ENCODE peak calls at places on chromosome 20, in ten cellular contexts. One of them, this sample, is unnamed. For H3K27me3, the result is how much of the 10 kb centered on the place peaks cover.

GRCh38 chr20:19427480-19427879 is 215.0 kb downstream of the SLC24A3 start:
- ATAC-seq in CD8-positive, alpha-beta T cell: no peak
- ATAC-seq in K562: no peak
- ATAC-seq in pancreas: no peak
- ATAC-seq in GM12878: no peak
- ATAC-seq in psoas muscle: peak
- ATAC-seq in gastrocnemius medialis: peak
- ATAC-seq in RWPE2: no peak
- ATAC-seq in PC-3: no peak
- ATAC-seq in naive thymus-derived CD4-positive, alpha-beta T cell: no peak
- ATAC-seq in this sample: peak

GRCh38 chr20:53162251-53162835 is 190.2 kb downstream of the TSHZ2 start:
- ATAC-seq in naive thymus-derived CD4-positive, alpha-beta T cell: no peak
- ATAC-seq in K562: peak
- ATAC-seq in CD8-positive, alpha-beta T cell: no peak
- ATAC-seq in psoas muscle: peak
- ATAC-seq in RWPE2: peak
- ATAC-seq in PC-3: peak
- ATAC-seq in pancreas: peak
- ATAC-seq in GM12878: no peak
- ATAC-seq in gastrocnemius medialis: no peak
- ATAC-seq in this sample: peak

GRCh38 chr20:8039048-8039447 is 19.5 kb upstream of the TMX4 start:
- ATAC-seq in GM12878: peak
- ATAC-seq in pancreas: no peak
- ATAC-seq in gastrocnemius medialis: no peak
- ATAC-seq in psoas muscle: no peak
- ATAC-seq in K562: peak
- ATAC-seq in naive thymus-derived CD4-positive, alpha-beta T cell: no peak
- ATAC-seq in CD8-positive, alpha-beta T cell: no peak
- ATAC-seq in PC-3: no peak
- ATAC-seq in RWPE2: no peak
- ATAC-seq in this sample: no peak

GRCh38 chr20:38084425-38084951 is 50.9 kb downstream of the RPRD1B start:
- ATAC-seq in pancreas: no peak
- ATAC-seq in gastrocnemius medialis: no peak
- ATAC-seq in naive thymus-derived CD4-positive, alpha-beta T cell: no peak
- ATAC-seq in psoas muscle: no peak
- ATAC-seq in CD8-positive, alpha-beta T cell: no peak
- ATAC-seq in RWPE2: peak
- ATAC-seq in PC-3: no peak
- ATAC-seq in K562: peak
- ATAC-seq in GM12878: no peak
- ATAC-seq in this sample: peak

GRCh38 chr20:34711813-34712430 is 7.8 kb downstream of the TP53INP2 start:
- ATAC-seq in PC-3: no peak
- ATAC-seq in GM12878: no peak
- ATAC-seq in CD8-positive, alpha-beta T cell: no peak
- ATAC-seq in psoas muscle: no peak
- ATAC-seq in gastrocnemius medialis: no peak
- ATAC-seq in RWPE2: no peak
- ATAC-seq in pancreas: no peak
- ATAC-seq in K562: no peak
- ATAC-seq in naive thymus-derived CD4-positive, alpha-beta T cell: no peak
- ATAC-seq in this sample: no peak

GRCh38 chr20:26308961-26309360 is 612.3 kb upstream of the ZNF337 start:
- ATAC-seq in GM12878: no peak
- ATAC-seq in PC-3: no peak
- ATAC-seq in RWPE2: no peak
- ATAC-seq in K562: no peak
- ATAC-seq in pancreas: no peak
- ATAC-seq in psoas muscle: no peak
- ATAC-seq in CD8-positive, alpha-beta T cell: no peak
- ATAC-seq in gastrocnemius medialis: no peak
- ATAC-seq in naive thymus-derived CD4-positive, alpha-beta T cell: peak
- ATAC-seq in this sample: no peak

GRCh38 chr20:54773643-54774000 is 298.2 kb downstream of the DOK5 start:
- ATAC-seq in gastrocnemius medialis: no peak
- ATAC-seq in CD8-positive, alpha-beta T cell: no peak
- ATAC-seq in PC-3: no peak
- ATAC-seq in naive thymus-derived CD4-positive, alpha-beta T cell: no peak
- ATAC-seq in psoas muscle: no peak
- ATAC-seq in GM12878: no peak
- ATAC-seq in RWPE2: no peak
- ATAC-seq in pancreas: no peak
- ATAC-seq in K562: no peak
- ATAC-seq in this sample: no peak

GRCh38 chr20:8523684-8524083 is 391.6 kb downstream of the PLCB1 start:
- ATAC-seq in PC-3: peak
- ATAC-seq in naive thymus-derived CD4-positive, alpha-beta T cell: no peak
- ATAC-seq in pancreas: no peak
- ATAC-seq in K562: no peak
- ATAC-seq in psoas muscle: no peak
- ATAC-seq in GM12878: peak
- ATAC-seq in RWPE2: no peak
- ATAC-seq in gastrocnemius medialis: no peak
- ATAC-seq in CD8-positive, alpha-beta T cell: no peak
- ATAC-seq in this sample: no peak

GRCh38 chr20:38167851-38168760 is 3.0 kb upstream of the TGM2 start:
- ATAC-seq in pancreas: peak
- ATAC-seq in naive thymus-derived CD4-positive, alpha-beta T cell: peak
- ATAC-seq in K562: no peak
- ATAC-seq in psoas muscle: peak
- ATAC-seq in PC-3: peak
- ATAC-seq in CD8-positive, alpha-beta T cell: no peak
- ATAC-seq in RWPE2: peak
- ATAC-seq in gastrocnemius medialis: no peak
- ATAC-seq in GM12878: no peak
- ATAC-seq in this sample: peak

DNA sequence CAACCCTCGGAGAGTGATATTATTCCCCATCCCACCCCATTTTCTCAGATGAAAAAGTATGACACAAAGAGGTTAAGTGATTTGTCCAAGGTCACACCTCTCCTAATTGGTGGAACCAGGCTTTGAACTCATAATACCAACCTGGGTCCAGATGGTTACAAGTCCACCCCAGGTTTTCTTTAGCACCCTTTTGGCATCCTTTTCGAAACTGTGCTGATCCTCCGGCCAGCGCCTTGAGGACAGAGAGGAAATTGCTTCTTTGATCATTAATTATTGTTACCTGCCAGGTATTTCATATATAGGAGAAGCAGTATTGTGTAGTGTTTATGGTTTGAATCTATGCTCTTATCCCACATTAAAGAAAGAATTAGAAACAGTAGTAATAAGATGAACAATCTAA is 29.3 kb upstream of the PDYN start:
- ATAC-seq in K562: no peak
- ATAC-seq in RWPE2: no peak
- ATAC-seq in pancreas: no peak
- ATAC-seq in psoas muscle: no peak
- ATAC-seq in naive thymus-derived CD4-positive, alpha-beta T cell: no peak
- ATAC-seq in PC-3: no peak
- ATAC-seq in CD8-positive, alpha-beta T cell: no peak
- ATAC-seq in GM12878: no peak
- ATAC-seq in gastrocnemius medialis: no peak
- ATAC-seq in this sample: no peak
- H3K27me3 ChIP-seq in K562: under half
- H3K27me3 ChIP-seq in RWPE2: under half
- H3K27me3 ChIP-seq in pancreas: under half
- H3K27me3 ChIP-seq in psoas muscle: under half
- H3K27me3 ChIP-seq in naive thymus-derived CD4-positive, alpha-beta T cell: under half
- H3K27me3 ChIP-seq in PC-3: half or more
- H3K27me3 ChIP-seq in CD8-positive, alpha-beta T cell: under half
- H3K27me3 ChIP-seq in GM12878: under half
- H3K27me3 ChIP-seq in gastrocnemius medialis: under half
- H3K27me3 ChIP-seq in this sample: under half

GRCh38 chr20:40073535-40074111 is 615.4 kb downstream of the MAFB start:
- ATAC-seq in psoas muscle: no peak
- ATAC-seq in GM12878: no peak
- ATAC-seq in PC-3: no peak
- ATAC-seq in pancreas: no peak
- ATAC-seq in RWPE2: peak
- ATAC-seq in K562: no peak
- ATAC-seq in CD8-positive, alpha-beta T cell: no peak
- ATAC-seq in gastrocnemius medialis: no peak
- ATAC-seq in naive thymus-derived CD4-positive, alpha-beta T cell: no peak
- ATAC-seq in this sample: no peak
- H3K4me3 ChIP-seq in psoas muscle: no peak
- H3K4me3 ChIP-seq in GM12878: no peak
- H3K4me3 ChIP-seq in PC-3: no peak
- H3K4me3 ChIP-seq in pancreas: no peak
- H3K4me3 ChIP-seq in RWPE2: no peak
- H3K4me3 ChIP-seq in K562: no peak
- H3K4me3 ChIP-seq in CD8-positive, alpha-beta T cell: no peak
- H3K4me3 ChIP-seq in gastrocnemius medialis: no peak
- H3K4me3 ChIP-seq in naive thymus-derived CD4-positive, alpha-beta T cell: no peak
- H3K4me3 ChIP-seq in this sample: no peak

DNA sequence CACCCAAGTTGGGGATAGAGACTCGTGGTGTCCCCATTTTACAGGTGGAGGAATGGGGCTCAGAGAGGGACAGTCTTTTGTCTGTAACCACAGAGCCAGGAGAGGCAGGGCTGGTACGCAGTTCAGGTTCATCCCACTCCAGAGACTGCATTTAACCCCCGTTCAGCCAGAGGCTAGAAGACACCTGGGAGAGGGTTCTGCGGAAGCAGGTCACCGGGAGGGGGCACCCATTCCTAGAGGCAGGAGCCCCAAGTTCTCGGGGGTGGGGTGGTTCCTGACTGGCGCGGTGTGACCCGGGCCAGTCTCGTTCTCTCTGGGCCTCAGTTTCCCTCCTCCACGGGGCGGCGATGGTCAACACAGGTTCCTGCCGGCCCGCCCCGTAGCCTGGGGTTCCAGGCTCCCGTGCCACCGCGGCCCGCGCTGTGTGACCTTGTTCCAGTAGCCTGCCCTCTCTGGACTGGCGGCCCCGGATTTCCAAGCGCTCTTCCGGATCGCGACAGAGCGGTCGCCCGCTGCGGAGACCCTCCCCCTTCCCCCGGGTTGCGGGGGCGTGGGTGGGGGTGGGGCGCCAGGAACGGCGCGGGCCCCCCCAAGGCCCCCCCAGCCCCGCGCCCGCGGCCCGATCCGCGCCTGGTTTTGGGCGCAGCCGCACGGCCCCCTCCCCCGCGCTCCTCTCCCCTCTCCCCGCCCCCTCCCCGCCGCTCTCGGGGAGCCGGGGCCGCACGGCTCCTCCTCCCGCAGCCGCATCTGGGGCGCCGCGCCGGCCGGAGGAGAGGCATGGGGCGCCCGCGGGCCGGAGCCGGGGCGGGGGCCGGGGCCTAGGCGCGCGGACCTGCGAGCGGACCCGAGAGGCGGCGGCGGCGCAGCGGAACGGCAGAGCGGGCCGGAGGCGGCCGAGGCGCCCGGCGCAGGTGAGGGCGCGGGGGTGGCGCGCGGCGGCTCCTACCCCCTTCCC is at the start of gene DLGAP4:
- ATAC-seq in pancreas: peak
- ATAC-seq in RWPE2: peak
- ATAC-seq in psoas muscle: no peak
- ATAC-seq in CD8-positive, alpha-beta T cell: no peak
- ATAC-seq in gastrocnemius medialis: no peak
- ATAC-seq in K562: no peak
- ATAC-seq in naive thymus-derived CD4-positive, alpha-beta T cell: no peak
- ATAC-seq in GM12878: no peak
- ATAC-seq in PC-3: no peak
- ATAC-seq in this sample: no peak
- H3K27me3 ChIP-seq in pancreas: under half
- H3K27me3 ChIP-seq in RWPE2: half or more
- H3K27me3 ChIP-seq in psoas muscle: under half
- H3K27me3 ChIP-seq in CD8-positive, alpha-beta T cell: under half
- H3K27me3 ChIP-seq in gastrocnemius medialis: half or more
- H3K27me3 ChIP-seq in K562: half or more
- H3K27me3 ChIP-seq in naive thymus-derived CD4-positive, alpha-beta T cell: under half
- H3K27me3 ChIP-seq in GM12878: under half
- H3K27me3 ChIP-seq in PC-3: half or more
- H3K27me3 ChIP-seq in this sample: half or more

GRCh38 chr20:63283397-63284082 is 9.4 kb upstream of the COL20A1 start:
- ATAC-seq in RWPE2: no peak
- ATAC-seq in naive thymus-derived CD4-positive, alpha-beta T cell: no peak
- ATAC-seq in PC-3: no peak
- ATAC-seq in CD8-positive, alpha-beta T cell: peak
- ATAC-seq in K562: no peak
- ATAC-seq in gastrocnemius medialis: no peak
- ATAC-seq in GM12878: no peak
- ATAC-seq in psoas muscle: no peak
- ATAC-seq in pancreas: no peak
- ATAC-seq in this sample: no peak
- H3K4me3 ChIP-seq in RWPE2: no peak
- H3K4me3 ChIP-seq in naive thymus-derived CD4-positive, alpha-beta T cell: no peak
- H3K4me3 ChIP-seq in PC-3: no peak
- H3K4me3 ChIP-seq in CD8-positive, alpha-beta T cell: no peak
- H3K4me3 ChIP-seq in K562: no peak
- H3K4me3 ChIP-seq in gastrocnemius medialis: no peak
- H3K4me3 ChIP-seq in GM12878: no peak
- H3K4me3 ChIP-seq in psoas muscle: no peak
- H3K4me3 ChIP-seq in pancreas: no peak
- H3K4me3 ChIP-seq in this sample: no peak

DNA sequence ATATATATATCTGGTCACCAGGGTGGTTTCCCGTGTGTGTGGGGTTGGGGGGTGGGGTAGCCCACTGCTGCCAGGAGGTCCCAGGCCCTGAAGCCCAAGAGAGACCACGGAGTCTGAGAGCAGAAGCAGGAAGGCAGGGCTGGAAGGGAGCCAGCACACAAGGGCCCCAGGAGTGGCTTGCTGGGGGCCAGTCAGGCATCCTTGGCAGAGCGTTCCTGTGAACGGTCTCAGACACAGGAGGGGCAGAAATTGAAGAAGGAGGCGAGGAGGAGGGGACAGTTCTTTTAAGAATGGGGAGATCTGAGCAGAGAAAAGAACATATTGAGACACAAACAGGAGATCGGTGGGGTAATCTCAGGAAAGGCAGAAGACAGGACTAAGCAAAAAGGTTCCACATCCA is 1.9 kb upstream of the EBF4 start:
- ATAC-seq in PC-3: no peak
- ATAC-seq in K562: no peak
- ATAC-seq in gastrocnemius medialis: no peak
- ATAC-seq in GM12878: no peak
- ATAC-seq in naive thymus-derived CD4-positive, alpha-beta T cell: no peak
- ATAC-seq in RWPE2: no peak
- ATAC-seq in CD8-positive, alpha-beta T cell: no peak
- ATAC-seq in pancreas: no peak
- ATAC-seq in psoas muscle: no peak
- ATAC-seq in this sample: no peak
- H3K27me3 ChIP-seq in PC-3: under half
- H3K27me3 ChIP-seq in K562: half or more
- H3K27me3 ChIP-seq in gastrocnemius medialis: under half
- H3K27me3 ChIP-seq in GM12878: under half
- H3K27me3 ChIP-seq in naive thymus-derived CD4-positive, alpha-beta T cell: under half
- H3K27me3 ChIP-seq in RWPE2: under half
- H3K27me3 ChIP-seq in CD8-positive, alpha-beta T cell: under half
- H3K27me3 ChIP-seq in pancreas: under half
- H3K27me3 ChIP-seq in psoas muscle: under half
- H3K27me3 ChIP-seq in this sample: under half

GRCh38 chr20:17537959-17538358 is 6.8 kb upstream of the BFSP1 start:
- ATAC-seq in naive thymus-derived CD4-positive, alpha-beta T cell: no peak
- ATAC-seq in pancreas: no peak
- ATAC-seq in K562: no peak
- ATAC-seq in GM12878: no peak
- ATAC-seq in psoas muscle: no peak
- ATAC-seq in RWPE2: no peak
- ATAC-seq in PC-3: no peak
- ATAC-seq in gastrocnemius medialis: no peak
- ATAC-seq in CD8-positive, alpha-beta T cell: no peak
- ATAC-seq in this sample: no peak
- H3K4me3 ChIP-seq in naive thymus-derived CD4-positive, alpha-beta T cell: no peak
- H3K4me3 ChIP-seq in pancreas: no peak
- H3K4me3 ChIP-seq in K562: no peak
- H3K4me3 ChIP-seq in GM12878: no peak
- H3K4me3 ChIP-seq in psoas muscle: no peak
- H3K4me3 ChIP-seq in RWPE2: no peak
- H3K4me3 ChIP-seq in PC-3: no peak
- H3K4me3 ChIP-seq in gastrocnemius medialis: no peak
- H3K4me3 ChIP-seq in CD8-positive, alpha-beta T cell: no peak
- H3K4me3 ChIP-seq in this sample: no peak

GRCh38 chr20:45368221-45368980 is 5.4 kb downstream of the SYS1 start:
- ATAC-seq in pancreas: no peak
- ATAC-seq in CD8-positive, alpha-beta T cell: peak
- ATAC-seq in PC-3: no peak
- ATAC-seq in K562: no peak
- ATAC-seq in gastrocnemius medialis: no peak
- ATAC-seq in RWPE2: no peak
- ATAC-seq in naive thymus-derived CD4-positive, alpha-beta T cell: peak
- ATAC-seq in GM12878: peak
- ATAC-seq in psoas muscle: no peak
- ATAC-seq in this sample: no peak
- H3K27me3 ChIP-seq in pancreas: under half
- H3K27me3 ChIP-seq in CD8-positive, alpha-beta T cell: under half
- H3K27me3 ChIP-seq in PC-3: under half
- H3K27me3 ChIP-seq in K562: under half
- H3K27me3 ChIP-seq in gastrocnemius medialis: under half
- H3K27me3 ChIP-seq in RWPE2: under half
- H3K27me3 ChIP-seq in naive thymus-derived CD4-positive, alpha-beta T cell: under half
- H3K27me3 ChIP-seq in GM12878: under half
- H3K27me3 ChIP-seq in psoas muscle: under half
- H3K27me3 ChIP-seq in this sample: under half

This sample was measured in gastroesophageal sphincter.